ENCODE peak calls at places on chromosome 1, in seven cellular contexts. One of them, this sample, is unnamed.
A peak's percentile ranks its signal among the peaks of the same experiment; 100 is the strongest.

GRCh38 chr1:184664042-184664659 is 90.5 kb downstream of the EDEM3 start:
- DNase-seq in cardiac muscle cell: peak; percentile 77
- DNase-seq in thoracic aorta: no peak
- DNase-seq in tibial artery: peak; percentile 82
- DNase-seq in breast epithelium: peak; percentile 63
- DNase-seq in heart left ventricle: peak; percentile 75
- DNase-seq in keratinocyte: no peak
- DNase-seq in this sample: peak; percentile 90

GRCh38 chr1:114595602-114596001 is 14.2 kb upstream of the BCAS2 start:
- DNase-seq in cardiac muscle cell: no peak
- DNase-seq in thoracic aorta: no peak
- DNase-seq in tibial artery: no peak
- DNase-seq in breast epithelium: no peak
- DNase-seq in heart left ventricle: no peak
- DNase-seq in keratinocyte: no peak
- DNase-seq in this sample: no peak

GRCh38 chr1:153495536-153495935 is 35.1 kb upstream of the S100A7 start:
- DNase-seq in cardiac muscle cell: no peak
- DNase-seq in thoracic aorta: no peak
- DNase-seq in tibial artery: no peak
- DNase-seq in breast epithelium: no peak
- DNase-seq in heart left ventricle: no peak
- DNase-seq in keratinocyte: no peak
- DNase-seq in this sample: no peak

GRCh38 chr1:94284481-94284880 is 47.1 kb upstream of the ARHGAP29 start:
- DNase-seq in cardiac muscle cell: no peak
- DNase-seq in thoracic aorta: no peak
- DNase-seq in tibial artery: no peak
- DNase-seq in breast epithelium: no peak
- DNase-seq in heart left ventricle: no peak
- DNase-seq in keratinocyte: no peak
- DNase-seq in this sample: no peak

GRCh38 chr1:151968058-151968457 is 25.6 kb downstream of the S100A10 start:
- DNase-seq in cardiac muscle cell: peak; percentile 64
- DNase-seq in thoracic aorta: no peak
- DNase-seq in tibial artery: no peak
- DNase-seq in breast epithelium: no peak
- DNase-seq in heart left ventricle: peak; percentile 25
- DNase-seq in keratinocyte: no peak
- DNase-seq in this sample: no peak

GRCh38 chr1:62436039-62436465 is 797 bp upstream of the USP1 start:
- DNase-seq in cardiac muscle cell: no peak
- DNase-seq in thoracic aorta: no peak
- DNase-seq in tibial artery: no peak
- DNase-seq in breast epithelium: no peak
- DNase-seq in heart left ventricle: no peak
- DNase-seq in keratinocyte: no peak
- DNase-seq in this sample: peak; percentile 97

GRCh38 chr1:46181343-46182260 is 5.3 kb upstream of the P3R3URF start:
- DNase-seq in cardiac muscle cell: peak; percentile 25
- DNase-seq in thoracic aorta: no peak
- DNase-seq in tibial artery: no peak
- DNase-seq in breast epithelium: no peak
- DNase-seq in heart left ventricle: no peak
- DNase-seq in keratinocyte: peak; percentile 60
- DNase-seq in this sample: no peak

GRCh38 chr1:8941906-8942305 is 3.8 kb upstream of the CA6 start:
- DNase-seq in cardiac muscle cell: peak; percentile 80
- DNase-seq in thoracic aorta: no peak
- DNase-seq in tibial artery: no peak
- DNase-seq in breast epithelium: no peak
- DNase-seq in heart left ventricle: no peak
- DNase-seq in keratinocyte: peak; percentile 11
- DNase-seq in this sample: no peak

GRCh38 chr1:21121764-21122471 is 54.8 kb downstream of the EIF4G3 start:
- DNase-seq in cardiac muscle cell: no peak
- DNase-seq in thoracic aorta: no peak
- DNase-seq in tibial artery: no peak
- DNase-seq in breast epithelium: no peak
- DNase-seq in heart left ventricle: no peak
- DNase-seq in keratinocyte: no peak
- DNase-seq in this sample: no peak

GRCh38 chr1:66341446-66342089 is 192.4 kb upstream of the SGIP1 start:
- DNase-seq in cardiac muscle cell: no peak
- DNase-seq in thoracic aorta: no peak
- DNase-seq in tibial artery: no peak
- DNase-seq in breast epithelium: no peak
- DNase-seq in heart left ventricle: no peak
- DNase-seq in keratinocyte: no peak
- DNase-seq in this sample: no peak

GRCh38 chr1:33022650-33023200 is 14.0 kb downstream of the AK2 start:
- DNase-seq in cardiac muscle cell: no peak
- DNase-seq in thoracic aorta: no peak
- DNase-seq in tibial artery: no peak
- DNase-seq in breast epithelium: no peak
- DNase-seq in heart left ventricle: no peak
- DNase-seq in keratinocyte: no peak
- DNase-seq in this sample: no peak

GRCh38 chr1:112544753-112545152 is 36.0 kb downstream of the WNT2B start:
- DNase-seq in cardiac muscle cell: peak; percentile 66
- DNase-seq in thoracic aorta: no peak
- DNase-seq in tibial artery: no peak
- DNase-seq in breast epithelium: no peak
- DNase-seq in heart left ventricle: no peak
- DNase-seq in keratinocyte: no peak
- DNase-seq in this sample: no peak

GRCh38 chr1:218945050-218945449 is 228.6 kb upstream of the LYPLAL1 start:
- DNase-seq in cardiac muscle cell: peak; percentile 65
- DNase-seq in thoracic aorta: no peak
- DNase-seq in tibial artery: no peak
- DNase-seq in breast epithelium: no peak
- DNase-seq in heart left ventricle: no peak
- DNase-seq in keratinocyte: peak; percentile 11
- DNase-seq in this sample: no peak

GRCh38 chr1:111199881-111200801 is at the start of gene DENND2D:
- DNase-seq in cardiac muscle cell: no peak
- DNase-seq in thoracic aorta: no peak
- DNase-seq in tibial artery: peak; percentile 74
- DNase-seq in breast epithelium: peak; percentile 79
- DNase-seq in heart left ventricle: peak; percentile 52
- DNase-seq in keratinocyte: no peak
- DNase-seq in this sample: peak; percentile 32

GRCh38 chr1:184110253-184111204 is 59.0 kb downstream of the TSEN15 start:
- DNase-seq in cardiac muscle cell: no peak
- DNase-seq in thoracic aorta: no peak
- DNase-seq in tibial artery: no peak
- DNase-seq in breast epithelium: no peak
- DNase-seq in heart left ventricle: no peak
- DNase-seq in keratinocyte: no peak
- DNase-seq in this sample: no peak

GRCh38 chr1:196060539-196060938 is 547.7 kb downstream of the KCNT2 start:
- DNase-seq in cardiac muscle cell: no peak
- DNase-seq in thoracic aorta: no peak
- DNase-seq in tibial artery: no peak
- DNase-seq in breast epithelium: no peak
- DNase-seq in heart left ventricle: no peak
- DNase-seq in keratinocyte: no peak
- DNase-seq in this sample: no peak

GRCh38 chr1:153608742-153609584 is 4.0 kb downstream of the S100A16 start:
- DNase-seq in cardiac muscle cell: peak; percentile 91
- DNase-seq in thoracic aorta: peak; percentile 63
- DNase-seq in tibial artery: peak; percentile 82
- DNase-seq in breast epithelium: peak; percentile 79
- DNase-seq in heart left ventricle: peak; percentile 83
- DNase-seq in keratinocyte: no peak
- DNase-seq in this sample: peak; percentile 90

GRCh38 chr1:104706631-104707147 is 957.0 kb downstream of the AMY1C start:
- DNase-seq in cardiac muscle cell: no peak
- DNase-seq in thoracic aorta: no peak
- DNase-seq in tibial artery: no peak
- DNase-seq in breast epithelium: no peak
- DNase-seq in heart left ventricle: no peak
- DNase-seq in keratinocyte: no peak
- DNase-seq in this sample: no peak

GRCh38 chr1:197067457-197067818 is 378 bp upstream of the F13B start:
- DNase-seq in cardiac muscle cell: no peak
- DNase-seq in thoracic aorta: no peak
- DNase-seq in tibial artery: no peak
- DNase-seq in breast epithelium: no peak
- DNase-seq in heart left ventricle: no peak
- DNase-seq in keratinocyte: no peak
- DNase-seq in this sample: no peak
- H3K27ac ChIP-seq in cardiac muscle cell: no peak overlapping the region
- H3K27ac ChIP-seq in thoracic aorta: no peak overlapping the region
- H3K27ac ChIP-seq in tibial artery: no peak overlapping the region
- H3K27ac ChIP-seq in breast epithelium: no peak overlapping the region
- H3K27ac ChIP-seq in heart left ventricle: no peak overlapping the region
- H3K27ac ChIP-seq in keratinocyte: no peak overlapping the region
- H3K27ac ChIP-seq in this sample: no peak overlapping the region

GRCh38 chr1:110006516-110006915 is 22.0 kb downstream of the AHCYL1 start:
- DNase-seq in cardiac muscle cell: no peak
- DNase-seq in thoracic aorta: no peak
- DNase-seq in tibial artery: no peak
- DNase-seq in breast epithelium: no peak
- DNase-seq in heart left ventricle: no peak
- DNase-seq in keratinocyte: no peak
- DNase-seq in this sample: no peak
- H3K4me1 ChIP-seq in cardiac muscle cell: peaks cover 47% of the 10 kb centered on the region
- H3K4me1 ChIP-seq in thoracic aorta: peaks cover 46% of the 10 kb centered on the region
- H3K4me1 ChIP-seq in tibial artery: peaks cover 32% of the 10 kb centered on the region
- H3K4me1 ChIP-seq in breast epithelium: peaks cover 15% of the 10 kb centered on the region
- H3K4me1 ChIP-seq in heart left ventricle: peaks cover 18% of the 10 kb centered on the region
- H3K4me1 ChIP-seq in keratinocyte: peaks cover 24% of the 10 kb centered on the region
- H3K4me1 ChIP-seq in this sample: peaks cover 62% of the 10 kb centered on the region

DNA sequence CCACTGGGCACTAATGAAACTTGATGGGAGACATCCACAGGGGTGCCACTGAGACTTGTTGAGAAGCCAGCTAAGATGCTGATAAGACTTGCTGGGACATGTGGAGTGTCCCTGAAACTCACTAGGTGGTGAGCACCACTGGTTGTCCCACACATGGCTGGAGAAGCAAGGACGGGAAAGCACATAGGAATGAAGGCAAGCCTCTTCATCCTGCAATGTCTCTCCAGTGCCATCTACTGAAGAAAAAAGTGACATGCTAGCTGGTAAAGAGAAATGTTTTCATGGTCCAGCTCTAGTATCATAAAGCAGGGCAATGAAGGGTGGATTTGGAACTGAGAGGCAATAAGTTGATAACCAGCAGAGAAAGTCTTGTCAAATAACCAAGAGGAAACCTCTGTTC is 283.0 kb downstream of the PAPPA2 start:
- DNase-seq in cardiac muscle cell: no peak
- DNase-seq in thoracic aorta: no peak
- DNase-seq in tibial artery: no peak
- DNase-seq in breast epithelium: no peak
- DNase-seq in heart left ventricle: no peak
- DNase-seq in keratinocyte: no peak
- DNase-seq in this sample: no peak
- TF ChIP-seq CTCF in cardiac muscle cell: no peak
- TF ChIP-seq CTCF in thoracic aorta: no peak
- TF ChIP-seq CTCF in tibial artery: no peak
- TF ChIP-seq CTCF in breast epithelium: no peak
- TF ChIP-seq CTCF in heart left ventricle: no peak
- TF ChIP-seq CTCF in keratinocyte: peak; percentile 24
- TF ChIP-seq CTCF in this sample: no peak

GRCh38 chr1:200909757-200910239 is 15.1 kb downstream of the INAVA start:
- DNase-seq in cardiac muscle cell: no peak
- DNase-seq in thoracic aorta: no peak
- DNase-seq in tibial artery: no peak
- DNase-seq in breast epithelium: no peak
- DNase-seq in heart left ventricle: no peak
- DNase-seq in keratinocyte: no peak
- DNase-seq in this sample: no peak

GRCh38 chr1:200916152-200916551 is 21.5 kb downstream of the INAVA start:
- DNase-seq in cardiac muscle cell: no peak
- DNase-seq in thoracic aorta: no peak
- DNase-seq in tibial artery: peak; percentile 49
- DNase-seq in breast epithelium: no peak
- DNase-seq in heart left ventricle: no peak
- DNase-seq in keratinocyte: no peak
- DNase-seq in this sample: no peak

GRCh38 chr1:200909071-200909470 is 14.4 kb downstream of the INAVA start:
- DNase-seq in cardiac muscle cell: no peak
- DNase-seq in thoracic aorta: no peak
- DNase-seq in tibial artery: no peak
- DNase-seq in breast epithelium: no peak
- DNase-seq in heart left ventricle: no peak
- DNase-seq in keratinocyte: no peak
- DNase-seq in this sample: no peak

GRCh38 chr1:200911361-200911760 is 16.7 kb downstream of the INAVA start:
- DNase-seq in cardiac muscle cell: no peak
- DNase-seq in thoracic aorta: no peak
- DNase-seq in tibial artery: no peak
- DNase-seq in breast epithelium: no peak
- DNase-seq in heart left ventricle: no peak
- DNase-seq in keratinocyte: no peak
- DNase-seq in this sample: no peak

DNA sequence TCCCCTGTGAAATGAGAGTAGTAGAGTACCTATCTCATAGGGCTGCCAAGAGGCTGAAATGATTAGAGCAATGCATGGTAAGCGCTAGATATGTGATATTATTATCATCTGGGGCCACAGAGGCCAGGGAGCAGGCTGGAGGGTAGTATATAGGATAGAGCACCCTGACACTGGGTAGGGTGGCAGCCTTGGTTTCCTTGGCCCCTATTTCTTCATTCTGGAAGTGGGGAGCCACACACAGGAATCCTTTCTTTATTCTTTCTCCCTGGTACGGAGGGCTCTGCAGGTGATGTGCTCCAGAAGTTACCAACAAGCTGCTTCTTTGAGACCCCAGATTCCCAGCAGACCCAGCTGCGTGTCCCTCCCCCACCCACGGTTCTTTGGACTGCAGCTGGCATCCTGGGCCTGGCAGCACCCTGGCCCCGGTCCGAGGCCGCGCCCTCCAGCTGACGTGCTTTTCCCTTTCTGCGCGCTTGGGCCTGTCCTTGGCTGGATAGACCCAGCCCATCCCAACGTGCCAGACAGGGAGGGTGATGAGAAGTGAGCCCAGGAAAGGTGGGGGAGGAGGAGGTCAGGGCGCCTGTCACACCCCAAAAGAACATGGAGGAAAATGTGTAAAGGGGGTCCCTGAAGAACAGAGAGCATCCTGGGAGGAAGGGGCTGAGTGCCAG is 18.2 kb downstream of the INAVA start:
- DNase-seq in cardiac muscle cell: no peak
- DNase-seq in thoracic aorta: no peak
- DNase-seq in tibial artery: no peak
- DNase-seq in breast epithelium: peak; percentile 34
- DNase-seq in heart left ventricle: no peak
- DNase-seq in keratinocyte: no peak
- DNase-seq in this sample: no peak
- H3K27ac ChIP-seq in cardiac muscle cell: no peak overlapping the region
- H3K27ac ChIP-seq in thoracic aorta: no peak overlapping the region
- H3K27ac ChIP-seq in tibial artery: no peak overlapping the region
- H3K27ac ChIP-seq in breast epithelium: no peak overlapping the region
- H3K27ac ChIP-seq in heart left ventricle: no peak overlapping the region
- H3K27ac ChIP-seq in keratinocyte: peak overlapping the region; percentile 25
- H3K27ac ChIP-seq in this sample: no peak overlapping the region

This sample was measured in psoas muscle.